ENCODE peak calls at places on chromosomes 12 and 14, in eight cellular contexts. L is HCT116; R is HEK293T; D is activated naive CD8-positive, alpha-beta T cell treated with anti-CD3 and anti-CD28 coated beads, Interleukin-2, amount 50 U/mL, for 24 hours; B is brain microvascular endothelial cell; Y is amygdala; Z is activated T-cell treated with anti-CD3 and anti-CD28 coated beads for 1 hour; J is AG20443. T is an unnamed sample.

GRCh38 chr14:61178226-61179060 is 102.7 kb downstream of the TMEM30B start:
- DNase-seq in D (peak; percentile 42), Y (no peak), Z (no peak), R (no peak), J (peak; percentile 85), L (peak; percentile 83), B (peak; percentile 97), T (no peak)

GRCh38 chr12:96211989-96212388 is 17.8 kb downstream of the ELK3 start:
- DNase-seq in R (no peak), Z (no peak), Y (no peak), B (no peak), J (no peak), L (no peak), D (no peak), T (no peak)

GRCh38 chr14:52266179-52266578 is 1.3 kb upstream of the PTGDR start:
- DNase-seq in D (no peak), Y (no peak), R (no peak), B (peak; percentile 80), Z (no peak), J (peak; percentile 82), L (no peak), T (no peak)

GRCh38 chr14:54001189-54001878 is 44.7 kb upstream of the BMP4 start:
- DNase-seq in R (no peak), Y (no peak), J (no peak), B (no peak), D (no peak), L (no peak), Z (no peak), T (no peak)

GRCh38 chr14:40099316-40099715 is 667.1 kb upstream of the FBXO33 start:
- DNase-seq in J (no peak), Z (no peak), L (no peak), Y (no peak), B (no peak), R (no peak), D (no peak), T (no peak)

GRCh38 chr14:89388853-89389252 is 28.2 kb downstream of the FOXN3 start:
- DNase-seq in B (no peak), R (no peak), L (no peak), J (no peak), Y (no peak), D (no peak), Z (no peak), T (no peak)

GRCh38 chr12:7609480-7609879 is 56.2 kb downstream of the APOBEC1 start:
- DNase-seq in R (no peak), L (no peak), Z (no peak), Y (no peak), D (no peak), B (peak; percentile 22), J (no peak), T (no peak)

GRCh38 chr12:102216086-102216691 is 18.6 kb upstream of the PMCH start:
- DNase-seq in J (peak; percentile 31), Z (no peak), D (no peak), R (no peak), B (peak; percentile 57), L (peak; percentile 35), Y (no peak), T (no peak)

GRCh38 chr14:103194256-103195045 is 71.2 kb downstream of the TNFAIP2 start:
- DNase-seq in Z (no peak), Y (no peak), B (no peak), J (peak; percentile 58), L (no peak), R (no peak), D (no peak), T (no peak)

GRCh38 chr14:102749393-102749792 is 27.9 kb upstream of the TRAF3 start:
- DNase-seq in J (no peak), Z (no peak), D (no peak), B (no peak), R (no peak), L (no peak), Y (no peak), T (no peak)

GRCh38 chr12:1044697-1045096 is 53.7 kb downstream of the ERC1 start:
- DNase-seq in R (no peak), J (peak; percentile 53), D (no peak), B (no peak), L (no peak), Z (no peak), Y (no peak), T (no peak)